ENCODE peak calls at places on chromosomes 3 and 15, in four cellular contexts. G is psoas muscle, P is Peyer's patch, Q is left ventricle myocardium inferior. M is an unnamed sample. For H3K36me3, the result is how much of the 10 kb centered on the place peaks cover.

GRCh38 chr15:71784719-71785118 is 25.6 kb upstream of the NR2E3 start:
- DNase-seq in G (no peak), P (no peak), Q (no peak), M (no peak)

GRCh38 chr3:134898315-134898714 is 103.3 kb downstream of the EPHB1 start:
- DNase-seq in G (no peak), P (no peak), Q (no peak), M (no peak)

GRCh38 chr15:63833246-63833696 is 477 bp downstream of the HERC1 start:
- DNase-seq in G (peak), P (peak), Q (peak), M (no peak)

GRCh38 chr15:76978522-76979330 is 16.2 kb upstream of the PSTPIP1 start:
- DNase-seq in G (no peak), P (no peak), Q (no peak), M (no peak)

GRCh38 chr3:20700702-20701101 is 514.7 kb upstream of the SGO1 start:
- DNase-seq in G (no peak), P (no peak), Q (no peak), M (no peak)

GRCh38 chr3:190076601-190077444 is 43.9 kb downstream of the P3H2 start:
- DNase-seq in G (no peak), P (no peak), Q (no peak), M (peak)

GRCh38 chr15:58575045-58575786 is 143.4 kb downstream of the LIPC start:
- DNase-seq in G (no peak), P (no peak), Q (no peak), M (no peak)

GRCh38 chr3:138042043-138042442 is 32.1 kb downstream of the CLDN18 start:
- DNase-seq in G (no peak), P (no peak), Q (no peak), M (peak)

GRCh38 chr3:190338717-190339116 is 16.5 kb upstream of the CLDN1 start:
- DNase-seq in G (no peak), P (no peak), Q (no peak), M (no peak)

GRCh38 chr3:171959532-171960044 is 79.8 kb upstream of the FNDC3B start:
- DNase-seq in G (no peak), P (no peak), Q (no peak), M (no peak)

GRCh38 chr3:98901032-98901464 is 447 bp downstream of the DCBLD2 start:
- DNase-seq in G (peak), P (peak), Q (peak), M (peak)

GRCh38 chr15:39472661-39473657 is 107.9 kb upstream of the THBS1 start:
- DNase-seq in G (peak), P (peak), Q (peak), M (peak)

GRCh38 chr15:25543156-25543555 is 104.3 kb upstream of the UBE3A start:
- DNase-seq in G (no peak), P (no peak), Q (no peak), M (no peak)

GRCh38 chr15:70825841-70826240 is 28.1 kb downstream of the LARP6 start:
- DNase-seq in G (no peak), P (no peak), Q (no peak), M (no peak)

GRCh38 chr15:45980376-45980775 is 345.5 kb downstream of the SQOR start:
- DNase-seq in G (no peak), P (no peak), Q (no peak), M (no peak)

GRCh38 chr3:109532257-109533216 is 195.2 kb upstream of the DPPA4 start:
- DNase-seq in G (no peak), P (peak), Q (no peak), M (peak)

GRCh38 chr3:109382573-109382972 is 45.2 kb upstream of the DPPA4 start:
- DNase-seq in G (no peak), P (no peak), Q (no peak), M (no peak)

GRCh38 chr3:132222868-132223538 is 94.2 kb upstream of the ACP3 start:
- DNase-seq in G (no peak), P (no peak), Q (no peak), M (no peak)

GRCh38 chr15:77897896-77898406 is 179.6 kb downstream of the TBC1D2B start:
- DNase-seq in G (no peak), P (no peak), Q (no peak), M (no peak)

GRCh38 chr15:69792823-69793222 is 304.9 kb downstream of the TLE3 start:
- DNase-seq in G (no peak), P (peak), Q (no peak), M (no peak)

GRCh38 chr15:61549727-61550126 is 320.6 kb upstream of the RORA start:
- DNase-seq in G (no peak), P (no peak), Q (no peak), M (no peak)

GRCh38 chr3:142958707-142959106 is 4.8 kb downstream of the PAQR9 start:
- DNase-seq in G (peak), P (no peak), Q (no peak), M (peak)

GRCh38 chr15:80179966-80180365 is 27.2 kb downstream of the FAH start:
- DNase-seq in G (no peak), P (no peak), Q (no peak), M (no peak)

GRCh38 chr3:42803800-42804112 is 534 bp downstream of the HIGD1A start:
- DNase-seq in G (no peak), P (peak), Q (peak), M (peak)

GRCh38 chr3:184234224-184234623 is 4.8 kb downstream of the VWA5B2 start:
- DNase-seq in G (peak), P (no peak), Q (no peak), M (peak)

GRCh38 chr3:114566162-114566755 is 272.4 kb downstream of the TIGIT start:
- DNase-seq in G (no peak), P (no peak), Q (no peak), M (no peak)

GRCh38 chr3:188905991-188906635 is 265.7 kb upstream of the TPRG1 start:
- DNase-seq in G (no peak), P (no peak), Q (no peak), M (no peak)

GRCh38 chr3:53166781-53167291 is 5.8 kb downstream of the PRKCD start:
- DNase-seq in G (peak), P (peak), Q (peak), M (peak)

GRCh38 chr3:195616681-195617080 is 32.9 kb upstream of the APOD start:
- DNase-seq in G (no peak), P (peak), Q (no peak), M (no peak)

GRCh38 chr15:69410290-69410874 is 3.8 kb upstream of the KIF23 start:
- DNase-seq in G (no peak), P (peak), Q (no peak), M (no peak)

GRCh38 chr3:49500408-49501257 is 30.6 kb downstream of the DAG1 start:
- DNase-seq in G (peak), P (peak), Q (peak), M (peak)

GRCh38 chr3:18425641-18426403 is 683 bp upstream of the SATB1 start:
- DNase-seq in G (peak), P (peak), Q (peak), M (no peak)

GRCh38 chr3:111768076-111768475 is 91.0 kb upstream of the PHLDB2 start:
- DNase-seq in G (no peak), P (no peak), Q (no peak), M (no peak)

GRCh38 chr15:43988900-43989299 is 162.1 kb downstream of the WDR76 start:
- DNase-seq in G (no peak), P (no peak), Q (no peak), M (no peak)

GRCh38 chr3:107315136-107315535 is 62.1 kb upstream of the CCDC54 start:
- DNase-seq in G (no peak), P (no peak), Q (no peak), M (peak)

GRCh38 chr3:144499346-144499745 is 527.7 kb downstream of the DIPK2A start:
- DNase-seq in G (no peak), P (no peak), Q (no peak), M (no peak)

GRCh38 chr3:153666911-153667310 is 454.3 kb upstream of the ARHGEF26 start:
- DNase-seq in G (no peak), P (no peak), Q (no peak), M (no peak)

DNA sequence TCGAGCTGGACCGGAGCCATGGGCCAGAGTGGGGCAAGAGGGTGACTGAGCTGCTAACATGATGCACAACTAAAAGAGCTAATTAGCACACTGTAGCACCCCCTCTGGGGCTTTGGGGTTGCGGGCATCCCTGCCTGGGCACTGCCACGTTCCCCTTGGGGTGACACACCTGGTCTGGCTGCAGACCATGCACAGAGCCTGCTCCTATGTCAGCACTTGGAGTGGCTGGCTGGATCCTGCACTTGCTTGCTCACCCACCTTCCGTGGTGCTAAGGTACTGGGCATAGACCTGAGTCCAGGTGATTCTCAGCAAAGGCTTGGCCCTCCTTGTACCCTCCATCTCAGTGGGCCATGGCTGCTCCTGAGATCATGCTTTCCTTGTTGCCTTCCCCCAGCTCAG is 12.8 kb upstream of the SPTBN5 start:
- DNase-seq in G (no peak), P (no peak), Q (no peak), M (no peak)
- H3K36me3 ChIP-seq in G (under half), P (under half), Q (half or more), M (under half)

GRCh38 chr3:157961665-157962064 is 144.6 kb downstream of the SHOX2 start:
- DNase-seq in G (no peak), P (no peak), Q (no peak), M (no peak)
- H3K27ac ChIP-seq in G (no peak), P (no peak), Q (no peak), M (no peak)

GRCh38 chr3:33537135-33537534 is 96.9 kb upstream of the UBP1 start:
- DNase-seq in G (no peak), P (no peak), Q (no peak), M (no peak)
- H3K36me3 ChIP-seq in G (under half), P (half or more), Q (half or more), M (under half)

GRCh38 chr15:38458646-38459045 is 4.7 kb downstream of the FAM98B start:
- DNase-seq in G (no peak), P (no peak), Q (no peak), M (no peak)

GRCh38 chr15:38459480-38459879 is 5.6 kb downstream of the FAM98B start:
- DNase-seq in G (no peak), P (no peak), Q (no peak), M (no peak)

GRCh38 chr15:38453971-38454686 is at the start of gene FAM98B:
- DNase-seq in G (peak), P (peak), Q (peak), M (peak)

GRCh38 chr15:38454687-38455071 is 752 bp downstream of the FAM98B start:
- DNase-seq in G (no peak), P (no peak), Q (no peak), M (no peak)

GRCh38 chr15:38455096-38455495 is 1.2 kb downstream of the FAM98B start:
- DNase-seq in G (no peak), P (no peak), Q (no peak), M (no peak)
- H3K27ac ChIP-seq in G (no peak), P (peak), Q (peak), M (no peak)

GRCh38 chr3:159881828-159882309 is 106.8 kb upstream of the IL12A start:
- DNase-seq in G (peak), P (no peak), Q (no peak), M (no peak)
- H3K36me3 ChIP-seq in G (under half), P (under half), Q (under half), M (under half)

DNA sequence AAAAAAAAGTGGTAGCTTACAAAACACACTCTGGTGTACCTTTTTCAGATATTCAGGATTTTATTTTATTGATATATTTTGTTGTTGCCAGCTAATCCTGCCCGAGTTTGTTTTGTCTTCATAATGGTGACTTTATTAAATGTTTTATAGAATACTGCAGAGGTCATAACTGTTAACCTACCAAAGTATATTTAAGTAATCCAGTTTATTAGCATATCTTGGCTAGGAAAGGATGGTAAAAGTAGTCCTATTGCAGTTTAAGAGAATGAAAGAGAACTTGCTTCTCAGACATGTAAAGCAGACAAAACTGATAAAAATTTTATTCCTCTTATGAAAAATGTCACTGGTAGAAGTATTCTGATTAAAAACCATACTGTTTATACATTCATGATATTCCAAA is 59.2 kb upstream of the IGSF10 start:
- DNase-seq in G (no peak), P (no peak), Q (no peak), M (no peak)
- H3K27ac ChIP-seq in G (no peak), P (no peak), Q (no peak), M (no peak)

GRCh38 chr15:50549326-50549725 is 2.9 kb upstream of the USP50 start:
- DNase-seq in G (no peak), P (no peak), Q (no peak), M (no peak)
- H3K36me3 ChIP-seq in G (under half), P (under half), Q (under half), M (under half)

GRCh38 chr15:48466825-48467224 is 135.6 kb downstream of the DUT start:
- DNase-seq in G (no peak), P (no peak), Q (no peak), M (no peak)
- H3K27ac ChIP-seq in G (no peak), P (no peak), Q (no peak), M (no peak)

GRCh38 chr3:15299036-15299435 is 33.4 kb downstream of the SH3BP5 start:
- DNase-seq in G (no peak), P (peak), Q (no peak), M (no peak)
- H3K36me3 ChIP-seq in G (under half), P (under half), Q (under half), M (under half)